ENCODE peak calls at places on chromosomes 13 and 19, in six cellular contexts. O is cardiac muscle cell; V is stomach; C is heart left ventricle; Q is IMR-90; R is CD8-positive, alpha-beta T cell. Z is an unnamed sample.

GRCh38 chr13:41428155-41428554 is 29.2 kb upstream of the RGCC start:
- DNase-seq in O (peak; percentile 2), V (no peak), C (no peak), Q (no peak), R (peak; percentile 36), Z (peak; percentile 48)

GRCh38 chr13:73851104-73851503 is 283.1 kb downstream of the KLF12 start:
- DNase-seq in O (no peak), V (no peak), C (no peak), Q (peak; percentile 81), R (no peak), Z (no peak)

GRCh38 chr19:13099073-13099999 is 3.3 kb downstream of the LYL1 start:
- DNase-seq in O (peak; percentile 68), V (peak; percentile 78), C (peak; percentile 89), Q (no peak), R (peak; percentile 65), Z (peak; percentile 84)

GRCh38 chr13:41268764-41269163 is 5.4 kb upstream of the MTRF1 start:
- DNase-seq in O (peak; percentile 14), V (no peak), C (no peak), Q (peak; percentile 28), R (no peak), Z (no peak)

GRCh38 chr19:4694211-4694987 is 24.3 kb upstream of the MYDGF start:
- DNase-seq in O (peak; percentile 94), V (peak; percentile 77), C (peak; percentile 73), Q (peak; percentile 94), R (no peak), Z (no peak)

GRCh38 chr13:110617326-110618072 is 2.2 kb downstream of the NAXD start:
- DNase-seq in O (peak; percentile 84), V (peak; percentile 85), C (peak; percentile 56), Q (peak; percentile 97), R (no peak), Z (no peak)

GRCh38 chr19:14102756-14103155 is 12.2 kb upstream of the SAMD1 start:
- DNase-seq in O (no peak), V (no peak), C (no peak), Q (no peak), R (no peak), Z (no peak)

GRCh38 chr19:34404109-34404909 is at the start of gene PDCD2L:
- DNase-seq in O (peak; percentile 88), V (peak; percentile 97), C (peak; percentile 94), Q (peak; percentile 85), R (peak; percentile 87), Z (peak; percentile 94)

GRCh38 chr13:50882816-50883215 is 26.8 kb upstream of the RNASEH2B start:
- DNase-seq in O (no peak), V (no peak), C (no peak), Q (no peak), R (no peak), Z (no peak)

GRCh38 chr19:7923295-7924191 is 2.4 kb downstream of the CTXN1 start:
- DNase-seq in O (no peak), V (no peak), C (no peak), Q (no peak), R (no peak), Z (no peak)

GRCh38 chr19:39407644-39408391 is 1.2 kb downstream of the ZFP36 start:
- DNase-seq in O (peak; percentile 50), V (peak; percentile 76), C (peak; percentile 59), Q (no peak), R (peak; percentile 65), Z (peak; percentile 95)

GRCh38 chr19:55067869-55068268 is 4.9 kb upstream of the RDH13 start:
- DNase-seq in O (no peak), V (no peak), C (no peak), Q (no peak), R (no peak), Z (no peak)

GRCh38 chr19:1136201-1136600 is 32.4 kb downstream of the GPX4 start:
- DNase-seq in O (no peak), V (no peak), C (no peak), Q (no peak), R (no peak), Z (no peak)

GRCh38 chr19:48713041-48713863 is 6.3 kb downstream of the MAMSTR start:
- DNase-seq in O (no peak), V (no peak), C (peak; percentile 36), Q (peak; percentile 31), R (no peak), Z (no peak)

GRCh38 chr19:47020992-47021496 is 1.4 kb downstream of the NPAS1 start:
- DNase-seq in O (peak; percentile 33), V (no peak), C (no peak), Q (no peak), R (no peak), Z (no peak)

GRCh38 chr19:51702754-51703654 is 9.9 kb downstream of the SPACA6 start:
- DNase-seq in O (no peak), V (peak; percentile 56), C (no peak), Q (no peak), R (no peak), Z (no peak)

GRCh38 chr13:46684287-46685001 is 112.5 kb downstream of the ESD start:
- DNase-seq in O (peak; percentile 70), V (no peak), C (no peak), Q (no peak), R (no peak), Z (no peak)

GRCh38 chr13:46682015-46682414 is 114.9 kb downstream of the ESD start:
- DNase-seq in O (no peak), V (no peak), C (no peak), Q (no peak), R (no peak), Z (no peak)

GRCh38 chr13:46685006-46685730 is 111.8 kb downstream of the ESD start:
- DNase-seq in O (no peak), V (no peak), C (no peak), Q (no peak), R (no peak), Z (no peak)

GRCh38 chr13:46686171-46686570 is 110.8 kb downstream of the ESD start:
- DNase-seq in O (no peak), V (no peak), C (no peak), Q (no peak), R (no peak), Z (no peak)

GRCh38 chr13:46683879-46684278 is 113.1 kb downstream of the ESD start:
- DNase-seq in O (no peak), V (no peak), C (no peak), Q (peak; percentile 46), R (no peak), Z (no peak)
- H3K27ac ChIP-seq in O (peak overlapping the region; percentile 94), V (no peak overlapping the region), C (no peak overlapping the region), Q (no peak overlapping the region), R (no peak overlapping the region), Z (no peak overlapping the region)

GRCh38 chr13:80215368-80215767 is 125.6 kb downstream of the SPRY2 start:
- DNase-seq in O (peak; percentile 20), V (no peak), C (no peak), Q (peak; percentile 87), R (no peak), Z (no peak)
- H3K4me3 ChIP-seq in O (no peak overlapping the region), V (no peak overlapping the region), C (no peak overlapping the region), Q (no peak overlapping the region), R (no peak overlapping the region), Z (no peak overlapping the region)

GRCh38 chr13:20518652-20519051 is 7.0 kb downstream of the CRYL1 start:
- DNase-seq in O (peak; percentile 19), V (no peak), C (no peak), Q (no peak), R (no peak), Z (no peak)
- H3K36me3 ChIP-seq in O (no peaks in the 10 kb centered on the region), V (no peaks in the 10 kb centered on the region), C (no peaks in the 10 kb centered on the region), Q (no peaks in the 10 kb centered on the region), R (no peaks in the 10 kb centered on the region), Z (no peaks in the 10 kb centered on the region)

DNA sequence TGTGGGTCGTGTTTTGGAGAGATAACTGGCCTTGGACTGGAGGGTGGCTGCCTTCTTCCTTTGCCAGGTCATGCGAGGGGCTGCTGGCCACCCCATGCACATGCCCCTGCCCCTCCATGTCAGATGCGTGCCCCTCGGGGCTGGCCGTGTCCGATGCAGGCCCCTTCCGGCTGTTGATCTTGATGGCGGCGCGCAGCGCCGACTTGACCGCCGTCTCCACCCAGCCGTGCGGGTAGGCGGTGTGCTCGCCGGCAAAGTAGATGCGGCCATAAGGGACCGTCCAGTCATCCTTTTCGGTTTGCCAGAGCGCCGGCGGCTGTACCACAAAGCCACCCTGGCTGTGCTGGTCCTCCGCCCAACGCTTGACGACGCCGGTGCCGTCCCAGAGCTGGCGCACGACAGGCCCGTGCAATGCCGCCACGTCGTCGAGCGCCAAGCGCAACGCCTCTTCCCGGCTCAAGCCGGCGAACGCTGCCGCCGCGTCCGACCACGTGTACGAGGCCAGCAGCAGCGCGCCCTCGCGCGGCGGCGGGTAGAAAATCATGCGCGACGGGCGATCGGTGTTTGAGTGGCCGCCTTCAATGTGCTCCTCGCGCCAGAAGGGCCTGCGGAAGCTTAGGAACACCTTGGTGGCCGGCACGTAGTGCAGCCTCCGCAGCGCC is 6.9 kb downstream of the IL4I1 start:
- DNase-seq in O (peak; percentile 85), V (peak; percentile 77), C (peak; percentile 81), Q (peak; percentile 61), R (peak; percentile 64), Z (peak; percentile 77)
- H3K27ac ChIP-seq in O (no peak overlapping the region), V (no peak overlapping the region), C (peak overlapping the region; percentile 4), Q (no peak overlapping the region), R (no peak overlapping the region), Z (no peak overlapping the region)

DNA sequence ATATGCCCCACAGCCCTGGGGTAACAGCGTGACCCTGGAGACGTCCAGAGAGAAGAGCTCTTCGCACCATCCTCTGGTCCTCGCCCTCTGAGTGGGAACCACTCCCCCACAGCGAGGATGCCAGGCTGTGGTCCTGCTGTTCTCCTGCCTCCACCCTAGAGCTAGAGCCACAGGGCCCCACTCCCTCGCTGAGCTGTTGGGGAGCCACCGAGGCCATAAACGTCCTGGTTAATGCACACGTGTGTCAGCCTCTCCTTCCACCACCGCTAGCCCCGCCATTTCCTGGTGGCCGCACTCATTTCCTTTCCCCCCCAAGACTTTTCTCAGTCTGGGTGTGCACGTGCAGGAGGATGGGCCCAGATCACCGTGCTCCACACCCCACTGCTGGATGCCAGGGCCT is 11.5 kb downstream of the CEACAM16 start:
- DNase-seq in O (no peak), V (no peak), C (no peak), Q (no peak), R (no peak), Z (no peak)
- H3K4me3 ChIP-seq in O (no peak overlapping the region), V (no peak overlapping the region), C (no peak overlapping the region), Q (no peak overlapping the region), R (no peak overlapping the region), Z (no peak overlapping the region)

GRCh38 chr13:113638173-113638746 is 19.7 kb downstream of the ATP4B start:
- DNase-seq in O (no peak), V (peak; percentile 13), C (peak; percentile 9), Q (no peak), R (no peak), Z (no peak)
- H3K36me3 ChIP-seq in O (peaks cover 41% of the 10 kb centered on the region), V (peaks cover 76% of the 10 kb centered on the region), C (no peaks in the 10 kb centered on the region), Q (peaks cover 63% of the 10 kb centered on the region), R (peaks cover 21% of the 10 kb centered on the region), Z (peaks cover 58% of the 10 kb centered on the region)

DNA sequence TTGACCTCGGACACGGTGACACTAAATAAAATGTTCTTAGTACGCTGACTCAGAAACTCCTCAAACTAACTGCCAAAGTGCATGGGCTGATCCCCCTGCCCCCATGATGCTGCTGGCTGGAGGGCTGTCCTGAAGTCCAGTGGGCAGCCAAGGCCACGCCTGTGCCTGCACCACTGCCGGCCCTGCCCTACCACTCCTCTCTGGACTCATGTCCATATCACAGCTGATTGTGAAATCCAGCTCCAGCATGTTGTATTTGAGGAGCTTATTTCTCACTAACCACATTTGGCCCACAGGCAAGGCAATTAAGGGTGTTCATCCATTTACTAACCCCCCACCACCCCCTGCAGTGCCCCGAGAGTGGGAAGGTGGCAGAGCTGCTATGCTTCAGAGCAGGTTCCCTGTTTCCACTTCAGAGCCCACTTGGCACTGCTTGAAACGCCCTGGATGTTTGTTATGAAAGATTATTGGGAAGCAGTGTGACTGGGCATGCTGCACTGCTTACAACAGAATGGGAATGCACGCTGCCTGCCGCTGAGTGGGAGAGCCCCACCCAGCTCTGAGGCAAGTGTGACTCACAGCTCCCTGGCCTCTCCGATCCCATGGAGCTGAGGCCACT is 114.0 kb downstream of the UQCRFS1 start:
- DNase-seq in O (peak; percentile 77), V (peak; percentile 31), C (peak; percentile 56), Q (peak; percentile 77), R (no peak), Z (no peak)
- H3K27ac ChIP-seq in O (no peak overlapping the region), V (peak overlapping the region; percentile 25), C (no peak overlapping the region), Q (no peak overlapping the region), R (no peak overlapping the region), Z (no peak overlapping the region)

Z was measured in CD4-positive, CD25-positive, alpha-beta regulatory T cell.